ENCODE peak calls at places on chromosomes 3 and 15, in ten cellular contexts. I is HFF-Myc, O is cardiac fibroblast, F is ovary, C is fibroblast of the aortic adventitia, J is mammary epithelial cell, M is AG09309, S is hepatocyte, H is testis, U is tibial nerve. Q is an unnamed sample.

GRCh38 chr3:123481722-123482457 is 33.0 kb upstream of the ADCY5 start:
- DNase-seq in J (peak), M (no peak), C (no peak), O (no peak), I (no peak), S (no peak), F (no peak), U (no peak), H (no peak), Q (no peak)

GRCh38 chr3:113212155-113212844 is 943 bp downstream of the BOC start:
- DNase-seq in S (peak), I (no peak), H (peak), J (peak), C (peak), F (peak), M (no peak), U (no peak), O (peak), Q (peak)

GRCh38 chr3:35739964-35740527 is 100.7 kb downstream of the ARPP21 start:
- DNase-seq in O (no peak), F (no peak), C (no peak), J (no peak), H (no peak), U (no peak), S (no peak), M (no peak), I (no peak), Q (no peak)

GRCh38 chr3:9168230-9168629 is 81.2 kb downstream of the SRGAP3 start:
- DNase-seq in M (no peak), H (no peak), J (peak), C (no peak), S (peak), F (no peak), O (no peak), U (no peak), I (no peak), Q (no peak)

GRCh38 chr3:187827723-187828122 is 82.5 kb upstream of the BCL6 start:
- DNase-seq in J (no peak), M (no peak), O (no peak), H (no peak), S (no peak), C (no peak), U (no peak), I (no peak), F (no peak), Q (no peak)

GRCh38 chr3:58190882-58191281 is 19.9 kb downstream of the DNASE1L3 start:
- DNase-seq in J (no peak), O (no peak), I (no peak), U (no peak), H (no peak), F (no peak), S (no peak), C (no peak), M (no peak), Q (no peak)

GRCh38 chr15:71051539-71051938 is 63.7 kb upstream of the THSD4 start:
- DNase-seq in M (no peak), I (no peak), C (peak), O (peak), F (no peak), U (no peak), H (peak), J (no peak), S (no peak), Q (peak)

GRCh38 chr3:13385373-13385965 is 34.7 kb downstream of the NUP210 start:
- DNase-seq in C (no peak), U (no peak), I (no peak), M (no peak), H (no peak), J (no peak), F (no peak), O (no peak), S (no peak), Q (no peak)

GRCh38 chr3:124033360-124034015 is 41.6 kb upstream of the ROPN1 start:
- DNase-seq in F (no peak), U (no peak), O (no peak), H (no peak), M (no peak), S (peak), J (peak), C (no peak), I (no peak), Q (no peak)

GRCh38 chr3:128483657-128484403 is 9.2 kb downstream of the GATA2 start:
- DNase-seq in O (peak), U (no peak), I (no peak), J (no peak), H (no peak), M (no peak), F (no peak), S (no peak), C (no peak), Q (no peak)

GRCh38 chr3:101532783-101533602 is 20.0 kb upstream of the SENP7 start:
- DNase-seq in J (no peak), U (no peak), O (no peak), M (no peak), C (no peak), H (no peak), S (no peak), F (no peak), I (no peak), Q (no peak)

GRCh38 chr3:169091196-169091595 is 572.3 kb downstream of the MECOM start:
- DNase-seq in C (peak), U (no peak), I (peak), M (no peak), O (peak), F (no peak), S (no peak), J (peak), H (no peak), Q (peak)

GRCh38 chr15:77607111-77607893 is 25.4 kb downstream of the LINGO1 start:
- DNase-seq in J (no peak), M (no peak), S (peak), U (no peak), H (no peak), I (no peak), C (peak), O (peak), F (no peak), Q (peak)

GRCh38 chr3:40211579-40211978 is 97.9 kb upstream of the EIF1B start:
- DNase-seq in I (no peak), O (peak), F (no peak), J (peak), S (no peak), C (peak), U (no peak), H (no peak), M (no peak), Q (peak)

GRCh38 chr3:187713504-187713903 is 11.1 kb upstream of the RTP2 start:
- DNase-seq in M (no peak), H (peak), J (peak), S (no peak), U (no peak), C (peak), F (no peak), I (no peak), O (peak), Q (peak)

GRCh38 chr3:190380184-190380583 is 7.8 kb upstream of the CLDN16 start:
- DNase-seq in O (no peak), H (no peak), C (no peak), I (no peak), F (no peak), M (no peak), J (no peak), U (no peak), S (no peak), Q (no peak)

GRCh38 chr3:127676456-127676855 is 3.7 kb downstream of the ABTB1 start:
- DNase-seq in O (no peak), J (no peak), H (no peak), U (peak), M (no peak), C (no peak), S (no peak), I (no peak), F (peak), Q (no peak)

GRCh38 chr15:38524156-38524555 is 40.5 kb downstream of the RASGRP1 start:
- DNase-seq in J (no peak), M (no peak), H (no peak), F (no peak), S (no peak), C (no peak), I (no peak), O (peak), U (no peak), Q (peak)

GRCh38 chr15:31360158-31360561 is 33.5 kb downstream of the KLF13 start:
- DNase-seq in S (no peak), H (no peak), J (no peak), M (no peak), O (no peak), C (no peak), F (no peak), I (no peak), U (no peak), Q (no peak)

GRCh38 chr3:27078246-27078913 is 290.8 kb downstream of the NEK10 start:
- DNase-seq in M (no peak), U (no peak), S (no peak), J (no peak), O (no peak), I (no peak), F (no peak), C (no peak), H (no peak), Q (no peak)

GRCh38 chr3:101182734-101183133 is 137.6 kb downstream of the IMPG2 start:
- DNase-seq in I (no peak), J (peak), H (no peak), F (no peak), O (peak), U (no peak), M (no peak), C (peak), S (no peak), Q (peak)

GRCh38 chr3:129116482-129116946 is 5.1 kb downstream of the RAB43 start:
- DNase-seq in O (no peak), F (no peak), J (no peak), M (no peak), U (no peak), S (no peak), C (no peak), H (no peak), I (no peak), Q (no peak)

GRCh38 chr3:47250309-47251060 is 32.1 kb downstream of the KIF9 start:
- DNase-seq in O (peak), M (no peak), J (peak), C (peak), F (no peak), H (peak), S (peak), I (no peak), U (peak), Q (peak)

GRCh38 chr3:50491023-50491422 is 12.4 kb downstream of the CACNA2D2 start:
- DNase-seq in U (no peak), F (no peak), O (no peak), J (no peak), C (no peak), S (no peak), I (no peak), H (no peak), M (no peak), Q (no peak)

GRCh38 chr3:129195731-129196256 is 12.1 kb upstream of the CNBP start:
- DNase-seq in C (peak), I (peak), F (peak), O (peak), H (peak), S (peak), M (peak), J (peak), U (no peak), Q (peak)

GRCh38 chr3:140223631-140224030 is 288.6 kb downstream of the CLSTN2 start:
- DNase-seq in F (no peak), I (no peak), J (peak), S (no peak), U (no peak), H (no peak), C (peak), M (no peak), O (peak), Q (no peak)

GRCh38 chr3:136070953-136071949 is 105.7 kb downstream of the PPP2R3A start:
- DNase-seq in S (peak), C (peak), I (no peak), O (peak), U (no peak), H (peak), J (peak), M (no peak), F (no peak), Q (peak)

GRCh38 chr15:26394801-26395200 is 378.1 kb downstream of the GABRB3 start:
- DNase-seq in I (no peak), J (no peak), C (no peak), O (no peak), M (no peak), U (no peak), H (no peak), F (no peak), S (no peak), Q (no peak)

GRCh38 chr3:172776049-172776717 is 25.7 kb downstream of the ECT2 start:
- DNase-seq in F (no peak), H (no peak), J (no peak), U (no peak), O (no peak), S (no peak), M (peak), C (no peak), I (no peak), Q (peak)

DNA sequence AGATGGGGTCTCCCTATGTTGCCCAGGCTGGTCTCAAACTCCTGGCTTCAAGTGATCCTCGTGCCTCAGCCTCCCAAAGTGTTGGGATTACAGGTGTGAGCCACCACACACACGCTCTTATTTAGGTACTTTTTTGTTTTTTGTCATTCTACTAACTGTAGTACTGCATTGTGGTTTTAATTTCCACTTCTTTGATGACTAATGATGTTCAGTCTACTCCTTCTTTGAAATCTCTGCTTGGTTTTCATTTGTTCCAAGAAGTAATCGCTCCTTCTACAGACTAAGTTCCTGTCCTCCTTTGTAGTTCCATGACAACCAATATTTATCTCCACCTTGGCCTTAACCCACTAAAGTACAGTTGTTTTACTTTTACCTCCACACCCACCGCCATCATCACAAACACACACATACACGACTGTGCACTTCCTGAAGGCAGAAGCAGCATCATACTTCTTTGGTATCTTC is 529 bp upstream of the DLEC1 start:
- DNase-seq in C (no peak), I (no peak), U (no peak), S (no peak), H (no peak), F (no peak), J (no peak), M (no peak), O (peak), Q (no peak)
- H3K4me3 ChIP-seq in C (no peak), I (no peak), U (no peak), S (no peak), H (peak), F (no peak), J (no peak), M (no peak), O (no peak), Q (no peak)

GRCh38 chr3:114333180-114333922 is 39.5 kb downstream of the TIGIT start:
- DNase-seq in F (no peak), O (peak), C (peak), M (peak), J (no peak), I (no peak), S (no peak), H (no peak), U (no peak), Q (peak)

GRCh38 chr3:114338651-114339357 is 45.0 kb downstream of the TIGIT start:
- DNase-seq in O (no peak), C (no peak), H (no peak), U (no peak), M (no peak), F (peak), J (no peak), I (no peak), S (no peak), Q (no peak)

GRCh38 chr3:114336857-114337256 is 43.0 kb downstream of the TIGIT start:
- DNase-seq in H (no peak), M (no peak), F (no peak), U (no peak), I (no peak), O (no peak), C (no peak), S (no peak), J (no peak), Q (no peak)

GRCh38 chr3:114333923-114334240 is 40.1 kb downstream of the TIGIT start:
- DNase-seq in H (no peak), O (no peak), F (no peak), S (no peak), J (no peak), U (no peak), C (no peak), I (no peak), M (no peak), Q (no peak)

GRCh38 chr3:114336122-114336697 is 42.4 kb downstream of the TIGIT start:
- DNase-seq in O (peak), S (no peak), U (no peak), M (no peak), I (no peak), F (no peak), H (no peak), C (peak), J (no peak), Q (peak)
- TF ChIP-seq CTCF in O (peak), S (peak), U (peak), M (peak), I (peak), F (no peak), H (peak), C (peak), J (peak), Q (peak)

DNA sequence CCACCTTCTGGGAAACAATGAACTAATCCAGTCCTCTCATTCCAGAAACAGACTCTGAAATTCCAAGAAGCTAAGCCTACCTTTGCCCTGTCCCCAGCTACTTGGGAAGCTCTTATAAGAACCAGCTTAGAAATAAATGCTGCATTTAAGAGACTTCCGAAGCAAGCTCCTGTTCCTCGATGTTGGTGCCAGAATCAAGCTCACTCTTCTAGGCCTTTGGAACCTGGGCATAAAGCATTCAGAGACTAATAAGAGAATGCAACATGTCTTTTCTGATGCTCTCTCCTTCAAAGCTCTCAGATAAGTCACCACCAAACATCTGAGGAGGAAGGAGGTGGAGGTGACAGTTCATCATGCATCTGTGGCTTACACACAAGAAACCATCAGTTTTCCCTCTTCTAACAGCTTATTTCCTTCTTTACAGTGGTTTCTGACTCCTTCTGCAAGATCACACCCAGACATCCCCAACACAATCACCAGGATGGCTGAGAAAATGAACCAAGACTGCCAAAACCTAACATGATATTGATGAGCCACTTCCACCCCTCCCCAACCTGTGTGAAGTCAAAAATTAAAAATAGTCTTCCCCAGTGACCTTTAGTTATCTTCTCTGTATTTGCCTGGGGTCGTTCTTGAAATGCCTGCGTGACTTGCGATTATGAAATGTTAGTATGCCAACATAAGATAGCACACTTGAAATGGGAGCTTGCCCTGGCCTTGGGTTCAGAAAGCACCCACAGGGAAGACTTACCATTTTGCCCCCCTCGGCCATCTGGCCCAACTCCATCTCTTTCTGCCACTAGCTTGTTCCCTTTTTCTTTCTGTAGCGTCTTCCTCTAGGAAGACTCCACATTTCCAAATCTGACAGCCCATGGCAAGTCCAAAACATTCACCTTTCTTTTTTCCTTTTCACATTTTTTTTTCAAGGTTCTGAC is 11.5 kb downstream of the ARHGEF3 start:
- DNase-seq in I (no peak), J (no peak), O (no peak), U (no peak), C (no peak), M (no peak), H (no peak), F (no peak), S (no peak), Q (no peak)
- H3K4me3 ChIP-seq in I (no peak), J (no peak), O (no peak), U (no peak), C (no peak), M (no peak), H (no peak), F (no peak), S (no peak), Q (no peak)

DNA sequence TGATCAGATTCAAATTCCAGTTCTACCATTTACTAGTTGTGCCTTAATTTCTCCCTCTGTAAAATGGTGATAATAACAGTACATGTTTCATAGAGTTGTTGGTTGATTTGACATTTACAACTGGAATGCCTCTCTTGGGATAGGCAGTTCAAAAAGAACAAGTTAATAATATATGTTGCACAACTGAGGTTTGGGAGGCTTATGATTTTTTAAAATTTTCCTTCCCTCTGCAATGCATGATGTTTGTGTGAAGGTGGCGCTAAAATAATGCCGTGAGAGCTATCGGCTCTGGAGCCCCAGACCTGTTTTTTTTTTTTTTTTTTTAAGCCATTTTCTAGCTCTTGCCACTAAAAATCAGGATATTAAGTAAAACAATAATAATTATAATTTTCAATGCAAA is 18.6 kb downstream of the DNAJB11 start:
- DNase-seq in M (no peak), I (no peak), F (no peak), O (peak), C (peak), H (no peak), S (no peak), J (peak), U (no peak), Q (peak)
- TF ChIP-seq CTCF in M (no peak), I (no peak), F (no peak), O (peak), C (peak), H (no peak), S (peak), J (peak), U (no peak), Q (peak)

DNA sequence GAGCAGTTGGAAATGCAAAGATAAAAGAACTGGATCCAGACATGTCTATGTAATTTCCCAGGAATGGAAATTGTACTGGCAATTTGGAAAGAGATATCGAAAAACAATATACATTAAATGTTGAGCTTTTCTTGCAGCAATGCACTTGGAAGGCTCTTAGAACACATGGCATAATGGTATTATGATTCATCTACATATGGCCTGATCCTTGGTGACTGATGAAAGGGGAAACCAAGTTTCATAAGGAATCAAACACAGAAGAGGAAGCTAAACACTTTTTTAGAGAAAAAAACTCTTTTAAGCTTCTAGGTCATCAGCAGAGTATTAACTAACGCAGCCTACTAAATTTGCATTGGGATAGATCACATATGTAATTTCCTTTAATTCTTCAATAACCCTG is 12.4 kb upstream of the GREM1 start:
- DNase-seq in I (no peak), H (no peak), C (no peak), M (no peak), F (no peak), J (no peak), U (no peak), S (no peak), O (peak), Q (no peak)
- H3K4me3 ChIP-seq in I (no peak), H (no peak), C (no peak), M (no peak), F (no peak), J (no peak), U (no peak), S (no peak), O (no peak), Q (no peak)

DNA sequence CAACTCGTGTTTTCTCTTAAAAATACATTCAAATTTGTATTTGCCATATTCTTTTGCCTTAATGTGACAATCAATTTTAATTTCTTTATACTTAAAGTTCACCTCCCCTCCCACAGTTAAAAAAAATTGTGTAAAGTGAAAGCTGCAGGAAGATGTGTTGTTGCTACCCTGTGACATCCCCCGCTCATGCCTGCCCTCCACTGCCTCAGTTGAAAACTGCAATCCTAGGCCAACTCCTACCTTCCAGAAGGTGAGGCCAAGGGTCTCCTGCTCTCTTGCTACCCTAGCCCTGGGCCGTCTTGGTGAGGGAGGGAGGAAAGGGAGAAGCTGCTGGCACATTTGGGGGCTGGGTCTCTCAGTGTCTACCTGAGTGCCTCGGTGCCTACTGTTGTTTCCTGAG is 57.0 kb upstream of the CMTM7 start:
- DNase-seq in I (no peak), H (no peak), O (peak), F (no peak), J (no peak), S (no peak), C (no peak), M (no peak), U (no peak), Q (no peak)
- TF ChIP-seq CTCF in I (peak), H (no peak), O (no peak), F (no peak), J (peak), S (peak), C (peak), M (peak), U (no peak), Q (peak)

GRCh38 chr3:33482126-33482525 is 41.9 kb upstream of the UBP1 start:
- DNase-seq in U (no peak), O (peak), C (peak), J (no peak), H (no peak), F (no peak), S (no peak), M (peak), I (no peak), Q (peak)
- H3K4me3 ChIP-seq in U (no peak), O (no peak), C (no peak), J (no peak), H (no peak), F (no peak), S (no peak), M (no peak), I (no peak), Q (no peak)